ENCODE peak calls at places on chromosomes 11 and 22, in four cellular contexts. One of them, this sample, is unnamed.

GRCh38 chr22:35882226-35883027 is 146.2 kb downstream of the RBFOX2 start:
- DNase-seq in H1: no peak
- DNase-seq in neuronal stem cell: no peak
- DNase-seq in mesenchymal stem cell: no peak
- DNase-seq in this sample: no peak

GRCh38 chr22:19765477-19766234 is 5.1 kb downstream of the TBX1 start:
- DNase-seq in H1: no peak
- DNase-seq in neuronal stem cell: no peak
- DNase-seq in mesenchymal stem cell: peak; percentile 38
- DNase-seq in this sample: peak; percentile 69

GRCh38 chr11:128765104-128765503 is 71.2 kb downstream of the FLI1 start:
- DNase-seq in H1: no peak
- DNase-seq in neuronal stem cell: no peak
- DNase-seq in mesenchymal stem cell: no peak
- DNase-seq in this sample: no peak

GRCh38 chr22:50012201-50013181 is at the start of gene IL17REL:
- DNase-seq in H1: no peak
- DNase-seq in neuronal stem cell: no peak
- DNase-seq in mesenchymal stem cell: peak; percentile 27
- DNase-seq in this sample: peak; percentile 34

GRCh38 chr11:121134758-121135312 is 33.8 kb downstream of the TECTA start:
- DNase-seq in H1: no peak
- DNase-seq in neuronal stem cell: no peak
- DNase-seq in mesenchymal stem cell: no peak
- DNase-seq in this sample: no peak

GRCh38 chr11:110971110-110971509 is 258.9 kb upstream of the ARHGAP20 start:
- DNase-seq in H1: no peak
- DNase-seq in neuronal stem cell: no peak
- DNase-seq in mesenchymal stem cell: peak; percentile 87
- DNase-seq in this sample: no peak

GRCh38 chr11:27864046-27865025 is 164.1 kb upstream of the BDNF start:
- DNase-seq in H1: no peak
- DNase-seq in neuronal stem cell: peak; percentile 18
- DNase-seq in mesenchymal stem cell: no peak
- DNase-seq in this sample: no peak

GRCh38 chr22:29306830-29307657 is 594 bp downstream of the GAS2L1 start:
- DNase-seq in H1: no peak
- DNase-seq in neuronal stem cell: peak; percentile 83
- DNase-seq in mesenchymal stem cell: peak; percentile 83
- DNase-seq in this sample: peak; percentile 80

GRCh38 chr11:103798456-103798855 is 238.0 kb upstream of the DDI1 start:
- DNase-seq in H1: no peak
- DNase-seq in neuronal stem cell: no peak
- DNase-seq in mesenchymal stem cell: no peak
- DNase-seq in this sample: no peak

GRCh38 chr11:11407065-11407737 is 54.2 kb upstream of the CSNK2A3 start:
- DNase-seq in H1: no peak
- DNase-seq in neuronal stem cell: no peak
- DNase-seq in mesenchymal stem cell: peak; percentile 40
- DNase-seq in this sample: no peak

GRCh38 chr22:37996079-37996478 is 11.7 kb upstream of the SOX10 start:
- DNase-seq in H1: no peak
- DNase-seq in neuronal stem cell: no peak
- DNase-seq in mesenchymal stem cell: no peak
- DNase-seq in this sample: no peak

GRCh38 chr11:83238111-83238510 is 44.6 kb downstream of the ANKRD42 start:
- DNase-seq in H1: no peak
- DNase-seq in neuronal stem cell: no peak
- DNase-seq in mesenchymal stem cell: no peak
- DNase-seq in this sample: no peak

GRCh38 chr11:42239102-42239501 is 779.6 kb upstream of the LRRC4C start:
- DNase-seq in H1: no peak
- DNase-seq in neuronal stem cell: no peak
- DNase-seq in mesenchymal stem cell: no peak
- DNase-seq in this sample: no peak

GRCh38 chr22:21921184-21921721 is 31.4 kb downstream of the PPM1F start:
- DNase-seq in H1: no peak
- DNase-seq in neuronal stem cell: no peak
- DNase-seq in mesenchymal stem cell: no peak
- DNase-seq in this sample: peak; percentile 60

GRCh38 chr11:1359556-1359955 is 30.2 kb upstream of the BRSK2 start:
- DNase-seq in H1: no peak
- DNase-seq in neuronal stem cell: no peak
- DNase-seq in mesenchymal stem cell: no peak
- DNase-seq in this sample: no peak

GRCh38 chr11:14029415-14029814 is 66.9 kb downstream of the SPON1 start:
- DNase-seq in H1: no peak
- DNase-seq in neuronal stem cell: no peak
- DNase-seq in mesenchymal stem cell: no peak
- DNase-seq in this sample: peak; percentile 77

GRCh38 chr11:128398517-128399152 is 188.7 kb downstream of the ETS1 start:
- DNase-seq in H1: no peak
- DNase-seq in neuronal stem cell: no peak
- DNase-seq in mesenchymal stem cell: no peak
- DNase-seq in this sample: no peak

GRCh38 chr11:2741006-2741376 is 41.2 kb upstream of the KCNQ1OT1 start:
- DNase-seq in H1: no peak
- DNase-seq in neuronal stem cell: no peak
- DNase-seq in mesenchymal stem cell: peak; percentile 47
- DNase-seq in this sample: no peak
- H3K4ac ChIP-seq in H1: no peak overlapping the region
- H3K4ac ChIP-seq in neuronal stem cell: no peak overlapping the region
- H3K4ac ChIP-seq in mesenchymal stem cell: peak overlapping the region; percentile 77
- H3K4ac ChIP-seq in this sample: no peak overlapping the region

GRCh38 chr22:42866100-42866499 is 9.0 kb upstream of the ARFGAP3 start:
- DNase-seq in H1: no peak
- DNase-seq in neuronal stem cell: no peak
- DNase-seq in mesenchymal stem cell: no peak
- DNase-seq in this sample: no peak
- H2BK12ac ChIP-seq in H1: peak overlapping the region; percentile 9
- H2BK12ac ChIP-seq in neuronal stem cell: no peak overlapping the region
- H2BK12ac ChIP-seq in mesenchymal stem cell: peak overlapping the region; percentile 11
- H2BK12ac ChIP-seq in this sample: no peak overlapping the region

GRCh38 chr11:69418576-69419296 is 62.7 kb upstream of the LINC01488 start:
- DNase-seq in H1: no peak
- DNase-seq in neuronal stem cell: no peak
- DNase-seq in mesenchymal stem cell: no peak
- DNase-seq in this sample: no peak
- H3K4ac ChIP-seq in H1: no peak overlapping the region
- H3K4ac ChIP-seq in neuronal stem cell: no peak overlapping the region
- H3K4ac ChIP-seq in mesenchymal stem cell: no peak overlapping the region
- H3K4ac ChIP-seq in this sample: no peak overlapping the region

GRCh38 chr22:22927888-22928665 is 40.5 kb downstream of the IGLL5 start:
- DNase-seq in H1: no peak
- DNase-seq in neuronal stem cell: no peak
- DNase-seq in mesenchymal stem cell: no peak
- DNase-seq in this sample: no peak

GRCh38 chr22:22930571-22931556 is 43.2 kb downstream of the IGLL5 start:
- DNase-seq in H1: no peak
- DNase-seq in neuronal stem cell: no peak
- DNase-seq in mesenchymal stem cell: no peak
- DNase-seq in this sample: no peak

GRCh38 chr22:22928666-22929380 is 41.2 kb downstream of the IGLL5 start:
- DNase-seq in H1: no peak
- DNase-seq in neuronal stem cell: no peak
- DNase-seq in mesenchymal stem cell: no peak
- DNase-seq in this sample: no peak

GRCh38 chr22:22930222-22930497 is 42.5 kb downstream of the IGLL5 start:
- DNase-seq in H1: no peak
- DNase-seq in neuronal stem cell: no peak
- DNase-seq in mesenchymal stem cell: no peak
- DNase-seq in this sample: no peak

DNA sequence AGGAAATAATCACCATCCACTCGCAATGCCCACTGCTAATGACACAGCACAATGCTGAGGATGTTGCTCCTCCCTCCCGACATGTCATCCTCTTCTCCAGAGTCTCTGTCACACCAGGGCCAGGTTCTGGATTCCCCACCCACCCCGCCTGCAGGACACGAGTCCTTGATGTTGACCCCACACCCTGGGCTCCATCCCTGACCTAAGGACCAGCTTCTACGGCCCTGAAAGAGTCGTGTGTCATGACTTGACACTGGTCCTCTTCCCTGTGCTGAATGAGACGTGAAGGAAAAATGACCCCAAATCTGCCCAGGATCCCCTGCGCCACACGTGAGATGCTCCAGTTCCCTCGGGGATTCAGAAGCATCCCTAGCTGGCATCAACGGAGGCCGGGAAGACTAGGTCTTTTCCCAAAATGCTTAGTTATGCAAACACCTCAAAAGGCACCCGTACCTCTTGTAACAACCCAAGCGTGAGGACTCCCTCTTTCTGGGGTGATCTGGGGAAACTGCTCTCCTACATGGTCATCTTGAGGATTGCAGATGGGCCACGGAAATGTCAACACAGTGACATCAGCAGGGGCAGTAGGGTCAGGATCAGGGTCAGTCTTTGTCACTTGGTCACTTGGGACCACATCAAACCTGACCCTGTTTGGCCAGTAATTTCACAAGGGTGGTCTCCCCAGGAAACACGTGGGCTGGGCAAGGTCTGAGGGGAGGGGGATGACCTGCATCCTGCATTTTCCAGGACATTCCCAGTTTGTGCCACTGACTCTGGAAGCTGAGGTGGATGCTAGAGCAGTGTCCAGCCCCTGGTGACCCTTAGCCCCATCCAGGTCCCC is 42.0 kb downstream of the IGLL5 start:
- DNase-seq in H1: no peak
- DNase-seq in neuronal stem cell: no peak
- DNase-seq in mesenchymal stem cell: no peak
- DNase-seq in this sample: no peak
- H2BK12ac ChIP-seq in H1: no peak overlapping the region
- H2BK12ac ChIP-seq in neuronal stem cell: no peak overlapping the region
- H2BK12ac ChIP-seq in mesenchymal stem cell: no peak overlapping the region
- H2BK12ac ChIP-seq in this sample: no peak overlapping the region

DNA sequence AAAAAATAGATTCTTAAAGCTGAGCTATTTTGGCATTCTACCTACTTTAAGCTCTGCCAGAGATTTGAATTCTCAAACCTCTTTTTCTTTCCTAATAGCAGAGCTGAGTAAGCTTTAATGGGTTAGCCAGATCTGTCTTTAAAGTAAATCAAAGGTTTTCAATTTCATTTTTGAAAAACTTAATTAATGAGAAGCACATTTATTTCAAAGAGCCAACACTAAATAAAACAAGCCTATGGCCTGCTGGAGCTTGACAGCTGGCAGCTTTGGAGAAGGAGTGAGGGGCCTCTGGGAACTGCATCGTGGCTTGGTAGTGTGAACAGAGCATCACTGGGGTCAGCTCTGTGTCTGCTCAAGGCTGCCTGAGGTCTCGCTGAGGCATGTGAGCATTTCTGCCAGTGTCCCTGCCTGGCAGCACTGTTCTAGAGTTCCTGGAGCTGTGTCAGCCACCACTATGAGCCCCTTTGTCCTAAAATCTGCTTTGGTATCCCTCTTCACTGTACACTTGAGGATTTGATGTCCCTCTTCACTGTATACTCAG is 50.4 kb upstream of the PRSS23 start:
- DNase-seq in H1: no peak
- DNase-seq in neuronal stem cell: no peak
- DNase-seq in mesenchymal stem cell: peak; percentile 40
- DNase-seq in this sample: no peak
- H3K4ac ChIP-seq in H1: no peak overlapping the region
- H3K4ac ChIP-seq in neuronal stem cell: no peak overlapping the region
- H3K4ac ChIP-seq in mesenchymal stem cell: no peak overlapping the region
- H3K4ac ChIP-seq in this sample: no peak overlapping the region

GRCh38 chr22:32621656-32622003 is 147.0 kb downstream of the FBXO7 start:
- DNase-seq in H1: no peak
- DNase-seq in neuronal stem cell: no peak
- DNase-seq in mesenchymal stem cell: no peak
- DNase-seq in this sample: no peak
- H2BK12ac ChIP-seq in H1: peak overlapping the region; percentile 64
- H2BK12ac ChIP-seq in neuronal stem cell: peak overlapping the region; percentile 14
- H2BK12ac ChIP-seq in mesenchymal stem cell: peak overlapping the region; percentile 92
- H2BK12ac ChIP-seq in this sample: no peak overlapping the region

DNA sequence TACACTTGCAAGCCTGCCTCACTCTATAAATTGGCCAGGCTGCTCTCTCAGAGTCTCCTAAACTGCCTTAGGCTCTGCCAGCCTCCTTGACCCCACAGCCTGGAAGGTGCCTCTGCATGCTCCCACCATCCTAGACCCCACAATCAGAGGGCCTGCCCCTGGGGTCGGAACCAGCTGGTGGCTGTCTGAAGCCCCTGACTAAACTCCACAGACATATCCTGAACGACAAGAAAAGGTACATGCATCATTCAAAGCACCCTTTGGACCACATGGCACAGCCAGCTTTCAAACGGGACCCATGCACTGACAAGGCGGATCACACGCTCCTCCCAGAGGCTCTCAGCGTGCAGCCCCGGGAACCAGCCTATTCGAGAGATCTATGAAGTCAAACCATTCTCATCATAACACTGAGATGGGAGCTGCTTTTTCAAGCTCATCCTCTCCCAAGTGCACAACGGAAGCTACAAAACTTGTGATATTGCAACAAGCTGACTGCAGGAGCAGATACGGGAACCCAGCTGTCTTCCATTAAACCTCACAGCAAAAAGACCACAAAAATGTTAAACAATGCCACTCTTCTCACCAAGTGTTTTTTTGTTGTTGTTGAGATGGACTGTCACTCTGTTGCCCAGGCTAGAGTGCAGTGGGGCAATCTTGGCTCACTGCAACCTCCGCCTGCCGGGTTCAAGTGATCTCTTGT is 8.1 kb downstream of the SHANK2 start:
- DNase-seq in H1: no peak
- DNase-seq in neuronal stem cell: no peak
- DNase-seq in mesenchymal stem cell: peak; percentile 90
- DNase-seq in this sample: no peak
- H3K4ac ChIP-seq in H1: peak overlapping the region; percentile 19
- H3K4ac ChIP-seq in neuronal stem cell: peak overlapping the region; percentile 20
- H3K4ac ChIP-seq in mesenchymal stem cell: no peak overlapping the region
- H3K4ac ChIP-seq in this sample: no peak overlapping the region